ENCODE peak calls at places on chromosome 5, in nine cellular contexts. V is transverse colon; T is psoas muscle; L is hepatocyte; K is ovary; W is tibial artery; S is CD8-positive, alpha-beta T cell; N is heart right ventricle; H is right atrium auricular region. P is an unnamed sample.
A peak's percentile ranks its signal among the peaks of the same experiment; 100 is the strongest.

GRCh38 chr5:144504929-144505578 is 334.4 kb downstream of the KCTD16 start:
- DNase-seq in L (no peak), W (no peak), T (no peak), V (no peak), S (no peak), N (no peak), K (no peak), H (no peak), P (no peak)

GRCh38 chr5:9439651-9440292 is 106.1 kb downstream of the SEMA5A start:
- DNase-seq in W (no peak), S (no peak), K (no peak), V (no peak), L (no peak), T (peak; percentile 61), H (no peak), N (no peak), P (no peak)

GRCh38 chr5:134417707-134418106 is 6.0 kb upstream of the CDKN2AIPNL start:
- DNase-seq in H (no peak), T (no peak), W (no peak), K (no peak), N (no peak), L (no peak), S (no peak), V (no peak), P (no peak)

GRCh38 chr5:2569201-2569600 is 182.3 kb downstream of the IRX2 start:
- DNase-seq in W (no peak), L (no peak), H (no peak), K (no peak), V (no peak), T (no peak), N (no peak), S (no peak), P (no peak)

GRCh38 chr5:61784337-61784736 is 452.3 kb downstream of the ZSWIM6 start:
- DNase-seq in K (no peak), S (no peak), L (no peak), T (no peak), N (no peak), W (no peak), V (no peak), H (no peak), P (no peak)

GRCh38 chr5:120528609-120529008 is 64.5 kb downstream of the PRR16 start:
- DNase-seq in K (no peak), V (no peak), L (no peak), H (no peak), T (no peak), N (no peak), S (no peak), W (no peak), P (no peak)

GRCh38 chr5:10594591-10595210 is 30.8 kb downstream of the ANKRD33B start:
- DNase-seq in K (no peak), W (peak; percentile 42), H (peak; percentile 43), T (no peak), V (no peak), S (no peak), L (no peak), N (no peak), P (no peak)

GRCh38 chr5:8993031-8993430 is 552.8 kb downstream of the SEMA5A start:
- DNase-seq in L (peak; percentile 30), K (no peak), H (no peak), V (no peak), S (no peak), N (no peak), W (no peak), T (no peak), P (no peak)

GRCh38 chr5:35804201-35804653 is 52.5 kb upstream of the IL7R start:
- DNase-seq in H (no peak), T (no peak), N (no peak), L (no peak), K (no peak), S (no peak), W (no peak), V (no peak), P (no peak)

GRCh38 chr5:141951341-141951781 is 6.6 kb downstream of the PCDH12 start:
- DNase-seq in T (no peak), V (no peak), K (no peak), N (no peak), H (no peak), S (no peak), W (peak; percentile 53), L (no peak), P (no peak)

GRCh38 chr5:132779961-132780360 is 2.9 kb upstream of the SEPTIN8 start:
- DNase-seq in K (no peak), S (no peak), T (no peak), W (no peak), L (no peak), V (no peak), N (no peak), H (no peak), P (no peak)

GRCh38 chr5:176793343-176793699 is 17.0 kb upstream of the UNC5A start:
- DNase-seq in N (no peak), L (no peak), K (no peak), T (no peak), V (no peak), S (no peak), H (no peak), W (no peak), P (no peak)

GRCh38 chr5:117204926-117205869 is 630.6 kb upstream of the SEMA6A start:
- DNase-seq in H (no peak), K (no peak), L (no peak), N (no peak), W (no peak), T (no peak), V (no peak), S (no peak), P (no peak)

GRCh38 chr5:27821681-27822080 is 783.3 kb upstream of the CDH9 start:
- DNase-seq in H (no peak), S (no peak), W (no peak), V (no peak), K (no peak), T (no peak), L (no peak), N (no peak), P (no peak)

GRCh38 chr5:145941677-145942130 is 5.3 kb downstream of the SH3RF2 start:
- DNase-seq in K (no peak), N (no peak), T (no peak), W (no peak), L (no peak), H (no peak), V (no peak), S (no peak), P (no peak)

GRCh38 chr5:95763941-95764340 is 32.8 kb downstream of the RHOBTB3 start:
- DNase-seq in K (no peak), S (no peak), H (no peak), V (no peak), T (no peak), L (no peak), W (no peak), N (no peak), P (no peak)

GRCh38 chr5:10201223-10201868 is 48.3 kb downstream of the ATPSCKMT start:
- DNase-seq in W (no peak), V (no peak), K (no peak), S (no peak), T (no peak), N (no peak), L (no peak), H (no peak), P (no peak)

GRCh38 chr5:151191661-151192060 is 32.2 kb downstream of the CCDC69 start:
- DNase-seq in V (no peak), H (peak; percentile 9), K (no peak), W (no peak), T (no peak), L (no peak), N (no peak), S (no peak), P (peak; percentile 26)

GRCh38 chr5:154002093-154002492 is 36.6 kb downstream of the FAM114A2 start:
- DNase-seq in W (no peak), S (no peak), L (no peak), T (no peak), K (peak; percentile 42), V (no peak), N (no peak), H (no peak), P (no peak)

GRCh38 chr5:91296691-91297143 is 86.4 kb downstream of the ARRDC3 start:
- DNase-seq in H (peak; percentile 95), L (no peak), N (peak; percentile 71), K (no peak), T (peak; percentile 96), S (no peak), W (peak; percentile 93), V (no peak), P (peak; percentile 83)

DNA sequence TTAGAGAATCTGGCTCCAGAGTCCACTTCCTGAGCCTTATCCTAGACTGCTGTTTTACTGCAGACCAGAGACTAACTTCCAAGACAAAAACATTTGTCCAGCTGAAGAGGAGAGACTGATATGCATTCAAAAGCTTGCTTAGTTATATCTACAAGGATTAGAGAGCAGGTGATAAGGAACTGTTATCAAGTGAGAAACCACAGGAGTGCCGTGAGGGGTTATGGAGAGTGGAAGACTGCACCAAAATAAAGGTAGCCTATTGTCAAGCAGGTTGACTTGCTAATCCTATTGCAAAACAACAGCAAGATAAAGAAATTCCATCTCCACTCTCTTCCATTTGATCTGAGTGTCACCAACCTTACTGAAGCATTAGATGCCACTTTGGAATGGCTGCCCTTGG is 139.1 kb downstream of the SCAMP1 start:
- DNase-seq in H (no peak), S (no peak), L (no peak), T (no peak), N (no peak), K (no peak), W (no peak), V (no peak), P (peak; percentile 1)
- H3K4me1 ChIP-seq in H (peaks cover 54% of the 10 kb centered on the region), S (no peaks in the 10 kb centered on the region), L (peaks cover 37% of the 10 kb centered on the region), T (peaks cover 32% of the 10 kb centered on the region), N (peaks cover 14% of the 10 kb centered on the region), K (peaks cover 12% of the 10 kb centered on the region), W (peaks cover 19% of the 10 kb centered on the region), V (peaks cover 25% of the 10 kb centered on the region), P (peaks cover 4% of the 10 kb centered on the region)

GRCh38 chr5:127030259-127031146 is at the start of gene MARCHF3:
- DNase-seq in H (peak; percentile 94), N (peak; percentile 96), V (peak; percentile 97), S (peak; percentile 91), K (peak; percentile 95), T (peak; percentile 98), L (peak; percentile 98), W (peak; percentile 98), P (peak; percentile 94)
- TF ChIP-seq CTCF in H (peak; percentile 45), N (peak; percentile 32), V (peak; percentile 7), S (no peak), K (peak; percentile 36), T (peak; percentile 30), L (peak; percentile 26), W (peak; percentile 28), P (no peak)

DNA sequence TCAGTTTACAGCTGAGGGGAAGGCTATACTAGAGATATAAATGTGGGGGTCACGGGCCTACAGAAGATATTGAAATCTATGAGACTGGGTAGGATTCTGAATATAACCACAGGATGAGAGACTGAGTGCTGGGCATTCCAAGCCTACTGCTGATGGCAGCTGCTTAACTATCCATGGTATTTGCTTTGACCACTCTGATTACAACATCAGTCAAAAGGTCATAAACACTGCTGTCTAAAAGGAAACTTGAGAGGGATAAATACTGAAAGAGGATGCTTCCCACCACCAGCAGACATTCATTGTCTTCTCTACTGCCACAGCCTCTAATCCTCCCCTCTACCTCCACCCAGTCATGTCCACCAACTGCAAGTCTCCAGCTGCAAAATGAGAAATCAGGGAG is 3.8 kb downstream of the ZNF622 start:
- DNase-seq in L (no peak), N (no peak), W (no peak), K (no peak), V (no peak), S (no peak), H (no peak), T (no peak), P (no peak)
- H3K4me1 ChIP-seq in L (peaks cover 17% of the 10 kb centered on the region), N (peaks cover 37% of the 10 kb centered on the region), W (peaks cover 34% of the 10 kb centered on the region), K (peaks cover 17% of the 10 kb centered on the region), V (peaks cover 83% of the 10 kb centered on the region), S (peaks cover 58% of the 10 kb centered on the region), H (peaks cover 76% of the 10 kb centered on the region), T (peaks cover 81% of the 10 kb centered on the region), P (peaks cover 5% of the 10 kb centered on the region)

GRCh38 chr5:16464664-16465543 is 696 bp downstream of the ZNF622 start:
- DNase-seq in H (no peak), W (peak; percentile 63), K (no peak), L (peak; percentile 25), S (no peak), N (no peak), V (peak; percentile 16), T (peak; percentile 57), P (no peak)
- TF ChIP-seq CTCF in H (no peak), W (no peak), K (no peak), L (no peak), S (no peak), N (no peak), V (peak; percentile 26), T (no peak), P (no peak)